ENCODE peak calls at places on chromosomes 13 and 19, in ten cellular contexts. K is AG04450, P is fibroblast of lung, J is nephron progenitor cell, E is B cell, A is Calu3, Y is foreskin fibroblast, M is lower leg skin, O is left ventricle myocardium inferior, W is endothelial cell. Q is an unnamed sample.
A peak's percentile ranks its signal among the peaks of the same experiment; 100 is the strongest.

GRCh38 chr19:35178701-35179100 is 24.2 kb downstream of the FXYD5 start:
- DNase-seq in K (no peak), P (no peak), J (no peak), E (no peak), A (no peak), Y (peak; percentile 40), M (no peak), O (no peak), W (no peak), Q (no peak)

GRCh38 chr13:113936166-113936565 is 37.7 kb downstream of the C13orf46 start:
- DNase-seq in K (no peak), P (no peak), J (no peak), E (no peak), A (no peak), Y (no peak), M (no peak), O (no peak), W (no peak), Q (no peak)

GRCh38 chr19:3409346-3410064 is 43.1 kb downstream of the NFIC start:
- DNase-seq in K (no peak), P (no peak), J (no peak), E (no peak), A (no peak), Y (no peak), M (peak; percentile 71), O (peak; percentile 82), W (no peak), Q (no peak)

GRCh38 chr13:42905542-42905941 is 86.5 kb downstream of the EPSTI1 start:
- DNase-seq in K (no peak), P (no peak), J (no peak), E (no peak), A (no peak), Y (no peak), M (no peak), O (no peak), W (no peak), Q (no peak)

GRCh38 chr19:4066176-4066606 is 508 bp downstream of the ZBTB7A start:
- DNase-seq in K (no peak), P (no peak), J (peak; percentile 51), E (no peak), A (no peak), Y (no peak), M (no peak), O (peak; percentile 63), W (peak; percentile 33), Q (peak; percentile 73)

GRCh38 chr19:15173746-15174404 is 26.9 kb downstream of the NOTCH3 start:
- DNase-seq in K (no peak), P (peak; percentile 25), J (no peak), E (no peak), A (no peak), Y (peak; percentile 15), M (no peak), O (no peak), W (no peak), Q (peak; percentile 32)

GRCh38 chr19:49469828-49470614 is 4.0 kb upstream of the FLT3LG start:
- DNase-seq in K (no peak), P (no peak), J (no peak), E (peak; percentile 78), A (no peak), Y (peak; percentile 66), M (no peak), O (no peak), W (no peak), Q (peak; percentile 94)

GRCh38 chr13:33033361-33033812 is 17.2 kb downstream of the KL start:
- DNase-seq in K (no peak), P (no peak), J (no peak), E (no peak), A (no peak), Y (no peak), M (no peak), O (no peak), W (no peak), Q (peak; percentile 63)

GRCh38 chr19:45901432-45901903 is 945 bp downstream of the MYPOP start:
- DNase-seq in K (no peak), P (peak; percentile 46), J (peak; percentile 59), E (peak; percentile 77), A (no peak), Y (peak; percentile 72), M (no peak), O (peak; percentile 53), W (no peak), Q (peak; percentile 61)

GRCh38 chr19:36973021-36973843 is 57.1 kb downstream of the ZNF568 start:
- DNase-seq in K (peak; percentile 29), P (peak; percentile 76), J (no peak), E (peak; percentile 85), A (no peak), Y (peak; percentile 86), M (peak; percentile 54), O (peak; percentile 87), W (peak; percentile 78), Q (peak; percentile 82)
- TF ChIP-seq CTCF in K (peak; percentile 76), P (peak; percentile 57), J (no peak), E (peak; percentile 78), A (no peak), Y (peak; percentile 77), M (peak; percentile 76), O (peak; percentile 85), W (peak; percentile 24), Q (peak; percentile 48)

DNA sequence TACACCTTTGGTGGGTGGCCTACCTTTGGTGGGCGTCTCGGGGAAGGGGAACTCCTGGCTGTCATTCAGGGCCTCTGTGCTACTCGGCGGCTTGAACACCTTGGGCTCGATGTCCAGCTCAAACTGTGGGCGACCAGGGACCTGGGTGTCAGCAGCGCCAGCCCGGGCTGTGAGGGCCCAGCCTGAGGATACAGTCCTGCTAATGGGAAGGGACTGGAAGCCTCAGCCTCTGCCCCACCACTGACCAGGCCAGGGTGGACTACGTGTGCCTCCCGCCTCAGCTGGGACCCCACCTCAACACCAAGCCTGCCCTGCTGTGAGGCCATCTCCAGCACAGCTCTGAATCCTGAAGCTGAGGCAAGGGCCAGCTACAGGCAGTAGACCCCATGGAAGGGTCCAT is 7.7 kb downstream of the TMEM259 start:
- DNase-seq in K (no peak), P (no peak), J (no peak), E (no peak), A (no peak), Y (no peak), M (no peak), O (no peak), W (no peak), Q (no peak)
- TF ChIP-seq CTCF in K (no peak), P (no peak), J (no peak), E (no peak), A (no peak), Y (no peak), M (no peak), O (no peak), W (no peak), Q (no peak)

GRCh38 chr13:31234729-31235128 is 35.0 kb downstream of the B3GLCT start:
- DNase-seq in K (no peak), P (no peak), J (no peak), E (no peak), A (no peak), Y (peak; percentile 15), M (no peak), O (no peak), W (no peak), Q (no peak)
- TF ChIP-seq CTCF in K (peak; percentile 44), P (no peak), J (peak; percentile 27), E (peak; percentile 9), A (peak; percentile 13), Y (peak; percentile 29), M (no peak), O (peak; percentile 50), W (peak; percentile 44), Q (no peak)

DNA sequence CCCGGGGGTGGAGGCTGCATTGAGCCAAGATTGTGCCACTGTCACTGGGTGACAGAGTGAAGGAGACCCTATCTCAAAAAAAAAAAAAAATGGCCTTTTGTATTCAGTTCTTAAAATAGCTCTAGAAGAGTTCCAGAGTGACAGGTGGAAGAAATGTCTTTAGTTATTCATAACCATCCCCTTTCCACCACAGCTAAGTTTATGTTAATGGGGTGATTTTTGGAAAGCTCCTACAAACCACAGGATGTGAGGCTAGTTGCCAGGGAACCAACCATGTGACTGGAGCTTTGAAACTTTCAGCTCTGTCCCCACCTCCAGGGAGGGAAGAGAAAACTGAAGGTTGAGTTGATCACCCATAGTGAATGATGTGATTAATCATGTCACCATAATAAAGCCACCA is 6.9 kb downstream of the ZNF490 start:
- DNase-seq in K (no peak), P (peak; percentile 66), J (no peak), E (peak; percentile 30), A (no peak), Y (no peak), M (no peak), O (no peak), W (no peak), Q (peak; percentile 86)
- TF ChIP-seq CTCF in K (no peak), P (no peak), J (no peak), E (no peak), A (no peak), Y (no peak), M (no peak), O (no peak), W (no peak), Q (no peak)

GRCh38 chr13:112510002-112510780 is 77.8 kb downstream of the TUBGCP3 start:
- DNase-seq in K (peak; percentile 23), P (peak; percentile 76), J (peak; percentile 53), E (no peak), A (no peak), Y (peak; percentile 80), M (no peak), O (no peak), W (peak; percentile 53), Q (peak; percentile 15)
- TF ChIP-seq CTCF in K (peak; percentile 60), P (peak; percentile 59), J (peak; percentile 66), E (peak; percentile 12), A (no peak), Y (peak; percentile 44), M (no peak), O (peak; percentile 57), W (peak; percentile 73), Q (peak; percentile 39)

Q was measured in activated CD8-positive, alpha-beta T cell treated with anti-CD3 and anti-CD28 coated beads for 36 hours.